ENCODE peak calls at places on chromosomes 5 and 9, in four cellular contexts. One of them, this sample, is unnamed.
A peak's percentile ranks its signal among the peaks of the same experiment; 100 is the strongest.

GRCh38 chr5:15191012-15191411 is 309.0 kb upstream of the FBXL7 start:
- DNase-seq in HepG2: no peak
- DNase-seq in GM23338: no peak
- DNase-seq in SK-N-SH: no peak
- DNase-seq in this sample: no peak

GRCh38 chr5:42429694-42430093 is 6.5 kb downstream of the GHR start:
- DNase-seq in HepG2: no peak
- DNase-seq in GM23338: no peak
- DNase-seq in SK-N-SH: no peak
- DNase-seq in this sample: no peak

GRCh38 chr5:65925601-65926275 is 637 bp upstream of the ERBIN start:
- DNase-seq in HepG2: peak; percentile 74
- DNase-seq in GM23338: peak; percentile 94
- DNase-seq in SK-N-SH: peak; percentile 96
- DNase-seq in this sample: peak; percentile 85

GRCh38 chr9:133572821-133573361 is 36.3 kb downstream of the FAM163B start:
- DNase-seq in HepG2: no peak
- DNase-seq in GM23338: no peak
- DNase-seq in SK-N-SH: peak; percentile 86
- DNase-seq in this sample: peak; percentile 43

GRCh38 chr9:120482424-120483186 is 97.4 kb downstream of the CDK5RAP2 start:
- DNase-seq in HepG2: no peak
- DNase-seq in GM23338: no peak
- DNase-seq in SK-N-SH: no peak
- DNase-seq in this sample: no peak

GRCh38 chr5:121366515-121366914 is 485.2 kb upstream of the FTMT start:
- DNase-seq in HepG2: no peak
- DNase-seq in GM23338: no peak
- DNase-seq in SK-N-SH: no peak
- DNase-seq in this sample: no peak

GRCh38 chr9:109923826-109924225 is 143.8 kb downstream of the PALM2AKAP2 start:
- DNase-seq in HepG2: no peak
- DNase-seq in GM23338: no peak
- DNase-seq in SK-N-SH: no peak
- DNase-seq in this sample: no peak

GRCh38 chr5:58042933-58043606 is 416.8 kb downstream of the PLK2 start:
- DNase-seq in HepG2: no peak
- DNase-seq in GM23338: no peak
- DNase-seq in SK-N-SH: no peak
- DNase-seq in this sample: peak; percentile 11

GRCh38 chr9:79471577-79472543 is 99.9 kb upstream of the TLE4 start:
- DNase-seq in HepG2: no peak
- DNase-seq in GM23338: peak; percentile 13
- DNase-seq in SK-N-SH: peak; percentile 18
- DNase-seq in this sample: peak; percentile 38

GRCh38 chr5:103057208-103058130 is 62.5 kb downstream of the GIN1 start:
- DNase-seq in HepG2: no peak
- DNase-seq in GM23338: no peak
- DNase-seq in SK-N-SH: no peak
- DNase-seq in this sample: no peak

GRCh38 chr5:10479226-10479721 is 37.6 kb downstream of the ROPN1L start:
- DNase-seq in HepG2: no peak
- DNase-seq in GM23338: no peak
- DNase-seq in SK-N-SH: no peak
- DNase-seq in this sample: peak; percentile 85

GRCh38 chr5:57686806-57687205 is 204.2 kb upstream of the ACTBL2 start:
- DNase-seq in HepG2: no peak
- DNase-seq in GM23338: no peak
- DNase-seq in SK-N-SH: no peak
- DNase-seq in this sample: no peak

GRCh38 chr5:79932510-79933504 is 58.3 kb downstream of the MTX3 start:
- DNase-seq in HepG2: peak; percentile 4
- DNase-seq in GM23338: no peak
- DNase-seq in SK-N-SH: no peak
- DNase-seq in this sample: no peak

GRCh38 chr9:89548210-89548609 is 50.3 kb upstream of the SEMA4D start:
- DNase-seq in HepG2: no peak
- DNase-seq in GM23338: no peak
- DNase-seq in SK-N-SH: no peak
- DNase-seq in this sample: no peak

GRCh38 chr5:34499001-34499734 is 157.0 kb upstream of the RAI14 start:
- DNase-seq in HepG2: no peak
- DNase-seq in GM23338: no peak
- DNase-seq in SK-N-SH: no peak
- DNase-seq in this sample: no peak

GRCh38 chr5:59123595-59124561 is 541.0 kb downstream of the RAB3C start:
- DNase-seq in HepG2: no peak
- DNase-seq in GM23338: no peak
- DNase-seq in SK-N-SH: no peak
- DNase-seq in this sample: no peak

GRCh38 chr5:51347704-51348103 is 35.5 kb upstream of the ISL1 start:
- DNase-seq in HepG2: peak; percentile 4
- DNase-seq in GM23338: peak; percentile 60
- DNase-seq in SK-N-SH: no peak
- DNase-seq in this sample: no peak

GRCh38 chr5:178595145-178595544 is 5.0 kb upstream of the COL23A1 start:
- DNase-seq in HepG2: no peak
- DNase-seq in GM23338: no peak
- DNase-seq in SK-N-SH: no peak
- DNase-seq in this sample: no peak

GRCh38 chr9:88198346-88198807 is 60.1 kb upstream of the SPATA31C2 start:
- DNase-seq in HepG2: no peak
- DNase-seq in GM23338: no peak
- DNase-seq in SK-N-SH: no peak
- DNase-seq in this sample: peak; percentile 20

GRCh38 chr5:115439042-115439441 is 105.5 kb downstream of the FEM1C start:
- DNase-seq in HepG2: no peak
- DNase-seq in GM23338: no peak
- DNase-seq in SK-N-SH: no peak
- DNase-seq in this sample: no peak

GRCh38 chr5:55356896-55357295 is 49.1 kb downstream of the MTREX start:
- DNase-seq in HepG2: no peak
- DNase-seq in GM23338: no peak
- DNase-seq in SK-N-SH: no peak
- DNase-seq in this sample: no peak

GRCh38 chr5:62354028-62354874 is 48.2 kb downstream of the KIF2A start:
- DNase-seq in HepG2: peak; percentile 51
- DNase-seq in GM23338: peak; percentile 51
- DNase-seq in SK-N-SH: peak; percentile 44
- DNase-seq in this sample: no peak

DNA sequence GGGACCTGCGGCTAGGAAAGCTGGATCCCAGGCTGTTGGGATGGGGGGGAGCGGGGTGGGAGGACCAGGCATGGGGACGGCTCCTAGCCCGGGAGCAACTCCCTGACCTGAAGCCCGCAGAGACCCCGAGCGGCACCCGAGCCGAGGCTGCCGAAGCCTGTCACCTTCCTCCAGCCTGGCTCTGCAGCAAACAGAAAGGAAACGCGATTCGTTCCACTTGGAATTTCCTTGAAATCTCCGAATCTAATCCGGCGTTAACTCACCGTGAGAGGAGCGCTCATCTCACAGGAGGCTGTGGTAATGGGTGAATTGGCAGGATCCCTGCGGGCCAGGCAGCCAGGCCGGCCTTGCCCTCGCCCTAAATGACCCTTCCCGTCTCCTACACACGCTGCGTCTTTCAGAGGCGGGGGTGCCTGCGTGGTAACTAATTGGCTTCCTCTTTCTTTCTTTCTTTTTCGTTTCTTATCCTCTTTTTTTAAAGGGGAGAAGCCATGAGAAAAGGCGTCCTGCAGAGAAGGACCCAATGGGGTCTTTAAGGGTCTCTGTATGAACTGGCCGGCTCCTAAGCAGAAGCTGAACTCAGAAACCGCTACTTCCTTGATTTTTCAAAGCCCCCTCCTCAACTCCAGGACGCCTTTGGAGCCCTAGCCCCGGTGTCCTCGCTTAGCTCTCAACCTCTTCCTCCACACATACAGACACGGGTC is 8.5 kb downstream of the PAX5 start:
- DNase-seq in HepG2: no peak
- DNase-seq in GM23338: peak; percentile 49
- DNase-seq in SK-N-SH: no peak
- DNase-seq in this sample: no peak
- TF ChIP-seq POLR2AphosphoS5 in HepG2: no peak
- TF ChIP-seq POLR2AphosphoS5 in GM23338: no peak
- TF ChIP-seq POLR2AphosphoS5 in SK-N-SH: no peak
- TF ChIP-seq POLR2AphosphoS5 in this sample: no peak

GRCh38 chr5:118960557-118960956 is 27.8 kb downstream of the DTWD2 start:
- DNase-seq in HepG2: no peak
- DNase-seq in GM23338: no peak
- DNase-seq in SK-N-SH: no peak
- DNase-seq in this sample: no peak
- TF ChIP-seq POLR2AphosphoS5 in HepG2: no peak
- TF ChIP-seq POLR2AphosphoS5 in GM23338: no peak
- TF ChIP-seq POLR2AphosphoS5 in SK-N-SH: no peak
- TF ChIP-seq POLR2AphosphoS5 in this sample: no peak

DNA sequence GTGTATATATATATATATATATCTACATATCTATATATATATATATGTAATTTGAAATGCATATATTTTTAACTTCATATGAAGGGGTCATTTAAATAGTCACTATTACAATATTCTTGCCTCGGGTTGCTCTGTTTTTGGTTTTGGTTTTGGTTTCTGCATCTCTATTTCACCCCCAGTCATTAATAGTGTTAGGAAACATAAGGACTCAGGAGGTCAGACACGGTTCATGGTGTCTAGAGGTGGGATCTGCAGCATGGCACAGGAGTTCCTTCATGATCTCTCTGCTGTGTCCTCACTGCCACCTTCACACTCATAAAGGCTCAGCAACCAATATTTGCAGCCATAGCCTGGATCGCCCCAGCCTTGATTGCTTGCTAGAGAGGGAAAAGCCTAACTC is 16.6 kb downstream of the C5orf58 start:
- DNase-seq in HepG2: no peak
- DNase-seq in GM23338: no peak
- DNase-seq in SK-N-SH: no peak
- DNase-seq in this sample: no peak
- TF ChIP-seq POLR2AphosphoS5 in HepG2: no peak
- TF ChIP-seq POLR2AphosphoS5 in GM23338: no peak
- TF ChIP-seq POLR2AphosphoS5 in SK-N-SH: no peak
- TF ChIP-seq POLR2AphosphoS5 in this sample: no peak

DNA sequence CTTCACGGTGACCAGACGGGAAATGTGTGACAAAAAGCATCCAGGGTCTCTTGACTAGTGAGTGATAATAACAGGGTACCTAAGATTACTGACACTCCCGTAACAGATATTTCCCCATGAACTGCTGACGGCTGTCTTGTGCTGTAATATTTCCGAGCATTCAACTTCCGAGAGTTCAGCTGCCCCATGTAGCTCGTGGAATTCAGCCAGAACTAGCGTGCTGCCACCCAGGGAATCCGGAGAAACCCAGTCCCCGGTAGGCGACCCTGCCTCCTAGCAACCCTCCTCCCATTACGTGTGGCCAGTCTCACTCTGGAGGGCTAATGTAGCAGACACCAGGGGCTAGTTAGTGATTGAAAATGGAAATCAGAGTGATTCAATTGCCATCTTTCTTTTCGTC is 2295.0 kb upstream of the WWC1 start:
- DNase-seq in HepG2: no peak
- DNase-seq in GM23338: peak; percentile 14
- DNase-seq in SK-N-SH: no peak
- DNase-seq in this sample: no peak
- TF ChIP-seq POLR2AphosphoS5 in HepG2: no peak
- TF ChIP-seq POLR2AphosphoS5 in GM23338: no peak
- TF ChIP-seq POLR2AphosphoS5 in SK-N-SH: no peak
- TF ChIP-seq POLR2AphosphoS5 in this sample: no peak

DNA sequence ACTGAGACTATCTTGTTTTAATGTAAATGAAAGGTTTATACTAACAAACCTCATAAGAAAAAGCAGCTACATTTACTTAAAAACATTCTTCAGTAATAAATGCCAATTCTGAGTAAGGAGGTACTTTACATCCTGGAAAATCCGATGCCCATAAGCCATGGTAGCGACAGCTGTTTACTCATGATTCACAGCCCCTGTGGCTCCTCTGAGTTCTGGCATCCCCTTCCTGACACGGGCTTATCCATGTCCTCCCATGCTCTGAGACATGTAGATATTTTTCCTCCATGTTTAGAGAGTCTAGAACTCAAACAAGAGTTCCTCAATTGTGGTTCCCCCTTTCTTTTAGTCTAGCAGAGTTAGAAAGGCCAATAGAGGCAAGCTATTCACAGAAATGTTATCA is 63.1 kb upstream of the DEPDC1B start:
- DNase-seq in HepG2: no peak
- DNase-seq in GM23338: no peak
- DNase-seq in SK-N-SH: no peak
- DNase-seq in this sample: no peak
- TF ChIP-seq POLR2AphosphoS5 in HepG2: no peak
- TF ChIP-seq POLR2AphosphoS5 in GM23338: no peak
- TF ChIP-seq POLR2AphosphoS5 in SK-N-SH: no peak
- TF ChIP-seq POLR2AphosphoS5 in this sample: no peak

GRCh38 chr5:61280766-61281427 is 51.2 kb upstream of the ZSWIM6 start:
- DNase-seq in HepG2: no peak
- DNase-seq in GM23338: no peak
- DNase-seq in SK-N-SH: no peak
- DNase-seq in this sample: peak; percentile 49
- TF ChIP-seq POLR2AphosphoS5 in HepG2: no peak
- TF ChIP-seq POLR2AphosphoS5 in GM23338: no peak
- TF ChIP-seq POLR2AphosphoS5 in SK-N-SH: no peak
- TF ChIP-seq POLR2AphosphoS5 in this sample: no peak

This sample was measured in transverse colon.